ENCODE peak calls at places on chromosomes 7 and 10, in six cellular contexts. V is mammary epithelial cell, N is heart left ventricle, C is cardiac muscle cell, Z is fibroblast of lung, F is right lobe of liver. K is an unnamed sample. For H3K4me1, the result is how much of the 10 kb centered on the place peaks cover.

GRCh38 chr7:102916881-102917280 is 4.1 kb downstream of the LRRC17 start:
- DNase-seq in V (no peak), N (no peak), Z (peak), F (no peak), C (no peak), K (no peak)

GRCh38 chr10:63054889-63055606 is 78.1 kb upstream of the NRBF2 start:
- DNase-seq in N (no peak), F (no peak), C (no peak), Z (no peak), V (peak), K (no peak)

GRCh38 chr10:58384536-58384998 is 643 bp upstream of the TFAM start:
- DNase-seq in C (peak), V (no peak), Z (no peak), F (no peak), N (no peak), K (no peak)

GRCh38 chr7:30973791-30974604 is 10.2 kb downstream of the GHRHR start:
- DNase-seq in Z (no peak), C (no peak), V (no peak), F (no peak), N (no peak), K (no peak)

GRCh38 chr10:10613654-10614244 is 403.9 kb upstream of the CELF2 start:
- DNase-seq in F (no peak), C (no peak), V (no peak), N (no peak), Z (peak), K (no peak)

GRCh38 chr10:103448751-103449150 is 3.4 kb downstream of the CALHM2 start:
- DNase-seq in F (no peak), C (no peak), Z (peak), V (peak), N (peak), K (no peak)

GRCh38 chr10:59865101-59865500 is 41.3 kb downstream of the CCDC6 start:
- DNase-seq in N (no peak), Z (peak), C (peak), F (no peak), V (peak), K (peak)

GRCh38 chr10:79112898-79113431 is 44.2 kb downstream of the ZMIZ1 start:
- DNase-seq in C (peak), N (peak), V (peak), F (no peak), Z (peak), K (no peak)

GRCh38 chr7:43462836-43463235 is 120.1 kb upstream of the STK17A start:
- DNase-seq in Z (no peak), N (no peak), F (peak), C (no peak), V (no peak), K (no peak)

GRCh38 chr10:88886557-88886956 is 6.5 kb downstream of the STAMBPL1 start:
- DNase-seq in F (no peak), V (no peak), C (no peak), N (no peak), Z (no peak), K (no peak)

GRCh38 chr7:28536259-28536658 is 123.9 kb downstream of the CREB5 start:
- DNase-seq in C (peak), Z (peak), N (no peak), V (peak), F (no peak), K (no peak)

GRCh38 chr10:30052062-30052461 is 7.3 kb downstream of the JCAD start:
- DNase-seq in F (no peak), C (no peak), Z (no peak), N (no peak), V (peak), K (no peak)
- H3K4me1 ChIP-seq in F (under half), C (half or more), Z (under half), N (under half), V (under half), K (under half)

GRCh38 chr10:61973923-61974322 is 72.4 kb downstream of the ARID5B start:
- DNase-seq in N (no peak), V (no peak), C (peak), Z (peak), F (no peak), K (no peak)

GRCh38 chr10:61981460-61981859 is 80.0 kb downstream of the ARID5B start:
- DNase-seq in V (peak), N (no peak), F (no peak), Z (no peak), C (no peak), K (peak)

GRCh38 chr10:61975107-61975932 is 73.8 kb downstream of the ARID5B start:
- DNase-seq in F (no peak), Z (peak), V (peak), C (no peak), N (no peak), K (no peak)

GRCh38 chr10:61974611-61975010 is 73.1 kb downstream of the ARID5B start:
- DNase-seq in F (no peak), V (no peak), Z (peak), C (peak), N (peak), K (peak)

GRCh38 chr10:61978965-61979364 is 77.5 kb downstream of the ARID5B start:
- DNase-seq in Z (no peak), N (peak), V (no peak), C (no peak), F (no peak), K (no peak)
- TF ChIP-seq CTCF in Z (no peak), N (no peak), V (no peak), C (no peak), F (peak), K (no peak)

DNA sequence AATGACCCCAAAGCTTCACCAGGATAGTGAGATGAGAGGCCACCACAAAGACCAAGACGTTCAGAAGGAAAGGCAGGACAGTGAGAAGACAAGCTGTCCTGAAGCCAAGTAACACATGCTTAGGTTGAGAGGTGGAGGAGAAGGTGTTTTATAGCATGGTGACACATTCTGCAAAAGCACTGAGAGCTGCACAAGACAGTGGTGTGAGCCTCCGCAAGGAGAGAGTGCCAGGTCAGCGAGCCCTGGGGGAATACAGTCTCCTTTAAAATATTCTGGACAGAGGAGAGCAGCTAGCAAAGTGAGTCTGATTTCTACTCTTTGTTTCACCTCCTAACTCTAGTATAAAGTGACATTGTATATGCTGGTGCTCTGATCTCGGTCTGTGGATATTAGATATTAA is 68.0 kb upstream of the VKORC1L1 start:
- DNase-seq in F (no peak), Z (no peak), V (no peak), C (no peak), N (no peak), K (no peak)
- H3K4me1 ChIP-seq in F (under half), Z (under half), V (under half), C (under half), N (under half), K (under half)

GRCh38 chr10:48739141-48739540 is 54.5 kb downstream of the WDFY4 start:
- DNase-seq in F (no peak), Z (no peak), V (no peak), C (no peak), N (no peak), K (no peak)
- TF ChIP-seq CTCF in F (no peak), Z (no peak), V (no peak), C (no peak), N (no peak), K (no peak)

DNA sequence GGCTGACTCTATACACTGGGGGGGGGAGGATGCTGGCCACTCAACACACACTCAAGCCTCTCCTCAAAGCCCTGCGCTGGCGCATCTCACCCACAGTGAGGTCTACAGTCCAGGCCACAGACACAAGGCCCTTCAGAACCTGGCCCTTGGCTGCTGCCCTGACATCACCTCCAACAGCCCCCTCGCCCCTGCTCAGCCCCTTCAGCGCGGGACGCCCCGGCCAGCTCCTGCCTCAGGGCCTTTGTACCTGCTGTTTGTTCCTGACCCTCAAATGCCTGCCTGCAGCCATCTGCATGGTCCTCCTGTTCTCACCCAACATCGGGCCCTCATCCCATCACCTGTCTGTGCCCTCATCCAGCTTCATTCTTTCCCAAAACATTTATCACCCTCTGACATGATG is 572.6 kb downstream of the DNAJB6 start:
- DNase-seq in V (no peak), C (no peak), Z (no peak), N (no peak), F (no peak), K (no peak)
- H3K4me1 ChIP-seq in V (under half), C (under half), Z (under half), N (under half), F (under half), K (under half)

DNA sequence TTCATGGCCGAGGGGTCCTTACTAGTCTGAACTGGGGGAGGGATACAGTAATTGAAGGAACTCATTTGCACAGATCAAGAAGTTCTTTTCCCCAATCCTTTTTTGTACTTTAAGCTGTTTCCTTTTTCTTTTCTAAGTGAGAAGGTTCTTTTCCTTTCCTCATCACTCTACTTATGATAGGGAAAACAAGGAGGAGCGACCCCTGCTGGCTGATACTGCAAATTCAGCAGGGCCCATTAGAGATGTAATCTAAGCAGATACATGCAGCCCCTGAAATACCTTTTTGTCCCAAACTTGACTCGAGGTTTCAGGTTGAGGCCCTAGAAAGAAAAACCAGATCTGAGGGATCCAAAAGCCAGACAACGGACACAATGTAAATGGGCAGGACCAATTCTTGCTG is 305.5 kb downstream of the DNAJB9 start:
- DNase-seq in V (peak), Z (peak), F (no peak), N (no peak), C (no peak), K (no peak)
- TF ChIP-seq CTCF in V (peak), Z (peak), F (no peak), N (no peak), C (peak), K (no peak)

GRCh38 chr7:130894146-130895005 is 160.4 kb upstream of the KLF14 start:
- DNase-seq in N (peak), F (peak), V (peak), Z (peak), C (no peak), K (peak)

GRCh38 chr7:130891254-130892094 is 157.5 kb upstream of the KLF14 start:
- DNase-seq in V (peak), F (peak), C (no peak), N (no peak), Z (peak), K (no peak)

GRCh38 chr7:130896051-130896881 is 162.3 kb upstream of the KLF14 start:
- DNase-seq in C (no peak), N (no peak), Z (peak), F (no peak), V (no peak), K (no peak)

GRCh38 chr7:130895006-130895750 is 161.2 kb upstream of the KLF14 start:
- DNase-seq in Z (no peak), V (no peak), C (no peak), N (no peak), F (no peak), K (no peak)

GRCh38 chr7:130893441-130893894 is 159.5 kb upstream of the KLF14 start:
- DNase-seq in Z (peak), C (no peak), F (no peak), V (no peak), N (no peak), K (no peak)
- H3K4me1 ChIP-seq in Z (half or more), C (under half), F (half or more), V (half or more), N (under half), K (half or more)